ENCODE peak calls at places on chromosome 4, in six cellular contexts. T is IMR-90, H is cardiac muscle cell, U is foreskin keratinocyte, R is WERI-Rb-1, N is adipocyte. J is an unnamed sample. For H3K27me3, the result is how much of the 10 kb centered on the place peaks cover.

GRCh38 chr4:74386159-74386558 is 21.2 kb downstream of the EREG start:
- DNase-seq in T (no peak), H (no peak), U (no peak), R (no peak), N (no peak), J (no peak)

GRCh38 chr4:131113273-131113672 is 2017.3 kb downstream of the C4orf33 start:
- DNase-seq in T (no peak), H (no peak), U (no peak), R (no peak), N (no peak), J (no peak)

GRCh38 chr4:61224573-61224972 is 24.4 kb downstream of the ADGRL3 start:
- DNase-seq in T (no peak), H (no peak), U (no peak), R (no peak), N (no peak), J (no peak)

GRCh38 chr4:77820836-77821561 is 1.8 kb upstream of the CNOT6L start:
- DNase-seq in T (no peak), H (no peak), U (peak), R (no peak), N (peak), J (no peak)

GRCh38 chr4:123304151-123305021 is 92.2 kb upstream of the SPRY1 start:
- DNase-seq in T (no peak), H (peak), U (no peak), R (peak), N (no peak), J (no peak)

GRCh38 chr4:13907255-13907751 is 279.8 kb upstream of the BOD1L1 start:
- DNase-seq in T (peak), H (no peak), U (peak), R (no peak), N (peak), J (no peak)

GRCh38 chr4:112355662-112356061 is 58.5 kb downstream of the ALPK1 start:
- DNase-seq in T (no peak), H (no peak), U (no peak), R (no peak), N (no peak), J (no peak)

GRCh38 chr4:185221912-185222311 is 12.5 kb downstream of the SNX25 start:
- DNase-seq in T (no peak), H (no peak), U (no peak), R (no peak), N (no peak), J (no peak)

GRCh38 chr4:19694829-19695228 is 556.9 kb upstream of the SLIT2 start:
- DNase-seq in T (no peak), H (no peak), U (no peak), R (no peak), N (no peak), J (no peak)

GRCh38 chr4:78644744-78645330 is 93.3 kb downstream of the ANXA3 start:
- DNase-seq in T (peak), H (peak), U (peak), R (peak), N (peak), J (peak)

GRCh38 chr4:143586080-143586479 is 72.6 kb downstream of the SMARCA5 start:
- DNase-seq in T (peak), H (no peak), U (no peak), R (no peak), N (peak), J (no peak)

GRCh38 chr4:139711461-139711860 is 45.8 kb downstream of the MGST2 start:
- DNase-seq in T (peak), H (no peak), U (no peak), R (no peak), N (no peak), J (no peak)

GRCh38 chr4:127311371-127311770 is 321.4 kb upstream of the INTU start:
- DNase-seq in T (no peak), H (no peak), U (no peak), R (no peak), N (no peak), J (no peak)

GRCh38 chr4:100428051-100428450 is 89.8 kb downstream of the EMCN start:
- DNase-seq in T (peak), H (no peak), U (peak), R (peak), N (peak), J (no peak)

GRCh38 chr4:110614981-110615365 is 7.9 kb downstream of the PITX2 start:
- DNase-seq in T (no peak), H (no peak), U (no peak), R (no peak), N (no peak), J (no peak)

GRCh38 chr4:171308661-171309060 is 504.5 kb upstream of the GALNTL6 start:
- DNase-seq in T (no peak), H (no peak), U (no peak), R (no peak), N (no peak), J (no peak)

GRCh38 chr4:121582296-121582695 is 114.5 kb downstream of the ANXA5 start:
- DNase-seq in T (no peak), H (no peak), U (peak), R (no peak), N (no peak), J (no peak)

GRCh38 chr4:20253799-20254409 is 2.2 kb downstream of the SLIT2 start:
- DNase-seq in T (peak), H (peak), U (no peak), R (peak), N (peak), J (peak)

GRCh38 chr4:37812713-37813112 is 13.8 kb upstream of the PGM2 start:
- DNase-seq in T (peak), H (no peak), U (peak), R (no peak), N (peak), J (no peak)

GRCh38 chr4:1591107-1591506 is 93.0 kb downstream of the FAM53A start:
- DNase-seq in T (no peak), H (no peak), U (no peak), R (no peak), N (no peak), J (no peak)

GRCh38 chr4:122617597-122618593 is 3.0 kb downstream of the IL21 start:
- DNase-seq in T (no peak), H (no peak), U (no peak), R (no peak), N (peak), J (no peak)

GRCh38 chr4:121785479-121785878 is 15.6 kb upstream of the EXOSC9 start:
- DNase-seq in T (no peak), H (no peak), U (peak), R (no peak), N (peak), J (no peak)

GRCh38 chr4:113756005-113756410 is 5.5 kb downstream of the CAMK2D start:
- DNase-seq in T (peak), H (no peak), U (peak), R (no peak), N (peak), J (no peak)

GRCh38 chr4:3031357-3032064 is 42.8 kb downstream of the HTT-AS start:
- DNase-seq in T (no peak), H (no peak), U (no peak), R (no peak), N (no peak), J (no peak)

GRCh38 chr4:98484031-98484430 is 174.4 kb downstream of the TSPAN5 start:
- DNase-seq in T (no peak), H (no peak), U (peak), R (no peak), N (no peak), J (no peak)

GRCh38 chr4:184110452-184110851 is 107.2 kb downstream of the ENPP6 start:
- DNase-seq in T (no peak), H (no peak), U (no peak), R (no peak), N (no peak), J (no peak)

GRCh38 chr4:175277816-175278215 is 359.7 kb downstream of the ADAM29 start:
- DNase-seq in T (no peak), H (no peak), U (no peak), R (no peak), N (no peak), J (no peak)

GRCh38 chr4:86249074-86249473 is 110.8 kb downstream of the MAPK10 start:
- DNase-seq in T (no peak), H (no peak), U (no peak), R (no peak), N (no peak), J (no peak)

GRCh38 chr4:158211288-158211687 is 1.0 kb downstream of the TMEM144 start:
- DNase-seq in T (no peak), H (peak), U (no peak), R (no peak), N (no peak), J (no peak)

GRCh38 chr4:184940500-184940899 is 77.8 kb upstream of the HELT start:
- DNase-seq in T (no peak), H (no peak), U (no peak), R (peak), N (no peak), J (no peak)

GRCh38 chr4:10197952-10198351 is 81.4 kb upstream of the WDR1 start:
- DNase-seq in T (no peak), H (no peak), U (no peak), R (no peak), N (no peak), J (no peak)

GRCh38 chr4:8682725-8683124 is 90.2 kb downstream of the CPZ start:
- DNase-seq in T (no peak), H (no peak), U (no peak), R (no peak), N (no peak), J (peak)
- H3K27me3 ChIP-seq in T (under half), H (half or more), U (under half), R (half or more), N (under half), J (under half)

GRCh38 chr4:82043081-82043808 is 330.5 kb downstream of the HNRNPD start:
- DNase-seq in T (no peak), H (peak), U (peak), R (peak), N (no peak), J (no peak)
- H3K27me3 ChIP-seq in T (under half), H (under half), U (half or more), R (under half), N (under half), J (under half)

GRCh38 chr4:41787931-41788330 is 39.4 kb upstream of the PHOX2B start:
- DNase-seq in T (no peak), H (no peak), U (no peak), R (no peak), N (no peak), J (no peak)

GRCh38 chr4:41791557-41791956 is 43.0 kb upstream of the PHOX2B start:
- DNase-seq in T (no peak), H (no peak), U (no peak), R (no peak), N (no peak), J (no peak)

GRCh38 chr4:41796545-41797210 is 48.2 kb upstream of the PHOX2B start:
- DNase-seq in T (no peak), H (peak), U (no peak), R (peak), N (no peak), J (peak)

GRCh38 chr4:41795796-41796195 is 47.3 kb upstream of the PHOX2B start:
- DNase-seq in T (no peak), H (no peak), U (no peak), R (peak), N (no peak), J (peak)

DNA sequence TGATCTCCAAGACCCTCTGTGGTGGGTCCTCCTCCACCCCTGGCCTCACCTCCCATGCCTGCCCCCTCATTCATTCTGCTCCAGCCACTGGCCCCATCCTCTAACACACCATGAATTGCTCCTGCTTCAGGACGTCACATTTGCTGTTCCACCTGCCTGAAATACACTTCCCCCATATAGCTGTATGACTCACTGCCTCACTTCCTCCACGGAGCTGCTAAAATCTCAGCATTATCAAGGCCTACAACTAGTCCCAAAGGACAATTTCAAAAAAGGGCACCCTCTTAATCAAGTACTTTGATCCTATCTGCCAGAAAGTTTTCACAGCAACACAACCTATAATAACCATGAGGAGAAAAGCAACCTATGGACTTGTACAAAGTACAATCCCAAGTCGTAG is 43.6 kb upstream of the PHOX2B start:
- DNase-seq in T (no peak), H (no peak), U (no peak), R (no peak), N (no peak), J (no peak)
- H3K27me3 ChIP-seq in T (under half), H (under half), U (under half), R (under half), N (under half), J (under half)

DNA sequence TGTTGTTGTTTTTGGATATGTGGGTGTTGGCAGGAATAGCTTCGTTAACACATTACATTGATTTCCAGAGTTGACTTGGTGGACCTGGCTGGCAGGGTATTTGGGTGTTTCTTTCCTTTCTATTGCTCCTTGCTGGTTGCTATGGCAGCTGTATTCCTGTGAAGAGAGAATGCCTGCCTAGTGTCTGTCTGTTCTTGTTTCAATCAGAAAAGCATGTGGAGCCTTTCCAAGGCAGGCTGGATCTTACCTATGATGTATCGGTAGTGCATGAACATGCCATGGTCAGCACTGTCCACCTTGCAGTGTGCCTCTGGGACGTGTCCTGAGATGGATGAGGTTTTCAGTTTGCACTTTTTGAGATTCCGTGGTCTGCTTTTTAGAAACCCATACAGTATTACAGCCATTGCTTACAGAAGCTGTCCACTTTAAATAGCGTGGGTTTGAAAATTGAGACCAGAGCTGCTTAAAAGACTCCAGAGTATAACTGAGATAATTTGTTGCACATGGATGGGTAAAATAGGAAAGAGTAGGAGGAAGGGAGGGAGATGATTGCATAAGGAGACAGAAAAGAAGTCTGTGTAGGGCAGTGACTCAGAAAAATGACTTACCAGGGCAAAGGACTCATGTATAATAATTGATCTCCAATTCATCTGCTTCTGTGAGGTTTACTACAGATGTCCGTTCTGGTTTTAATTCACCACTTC is 20.0 kb upstream of the AADAT start:
- DNase-seq in T (no peak), H (no peak), U (peak), R (no peak), N (peak), J (no peak)
- H3K27me3 ChIP-seq in T (under half), H (under half), U (under half), R (under half), N (under half), J (under half)

GRCh38 chr4:8664976-8665375 is 72.4 kb downstream of the CPZ start:
- DNase-seq in T (no peak), H (no peak), U (no peak), R (no peak), N (no peak), J (no peak)
- H3K27me3 ChIP-seq in T (under half), H (under half), U (under half), R (under half), N (under half), J (under half)

J was measured in BE2C.